ENCODE peak calls at places on chromosomes 3 and 15, in four cellular contexts. X is H9, B is mesendoderm, H is H1. W is an unnamed sample.

GRCh38 chr3:186464424-186465093 is 79.6 kb downstream of the CRYGS start:
- DNase-seq in B (peak), H (peak), X (peak), W (no peak)

GRCh38 chr3:37183375-37183831 is 9.0 kb upstream of the LRRFIP2 start:
- DNase-seq in X (no peak), H (peak), B (peak), W (peak)

GRCh38 chr3:36258381-36258780 is 121.9 kb upstream of the STAC start:
- DNase-seq in H (no peak), X (no peak), B (no peak), W (no peak)

GRCh38 chr3:144018776-144019175 is 47.2 kb downstream of the DIPK2A start:
- DNase-seq in X (no peak), H (no peak), B (no peak), W (peak)

GRCh38 chr3:48784426-48785120 is 63.1 kb downstream of the PRKAR2A start:
- DNase-seq in B (no peak), H (no peak), X (no peak), W (peak)

GRCh38 chr3:193816656-193817311 is 223.8 kb downstream of the OPA1 start:
- DNase-seq in X (peak), B (peak), H (peak), W (peak)

GRCh38 chr3:20668411-20668810 is 482.4 kb upstream of the SGO1 start:
- DNase-seq in X (peak), B (peak), H (peak), W (no peak)

GRCh38 chr3:61530355-61530754 is 31.0 kb upstream of the PTPRG start:
- DNase-seq in H (no peak), B (peak), X (peak), W (peak)

GRCh38 chr15:90294601-90295269 is 29.3 kb downstream of the NGRN start:
- DNase-seq in X (peak), H (no peak), B (no peak), W (no peak)

GRCh38 chr15:28885630-28886430 is at the start of gene APBA2:
- DNase-seq in X (peak), B (peak), H (peak), W (peak)

GRCh38 chr15:44775923-44776322 is 39.6 kb downstream of the TRIM69 start:
- DNase-seq in X (no peak), H (no peak), B (no peak), W (no peak)

GRCh38 chr15:74460903-74461846 is at the start of gene UBL7:
- DNase-seq in X (peak), H (peak), B (peak), W (peak)

GRCh38 chr15:72339777-72340177 is 19.8 kb upstream of the CELF6 start:
- DNase-seq in H (no peak), X (no peak), B (no peak), W (peak)

GRCh38 chr3:173932624-173933023 is 535.1 kb downstream of the NLGN1 start:
- DNase-seq in H (no peak), X (no peak), B (peak), W (peak)

GRCh38 chr3:105448338-105448982 is 81.8 kb downstream of the ALCAM start:
- DNase-seq in X (no peak), H (no peak), B (peak), W (peak)

GRCh38 chr3:100169186-100169585 is 54.9 kb upstream of the FILIP1L start:
- DNase-seq in X (no peak), H (no peak), B (no peak), W (no peak)

GRCh38 chr3:99952306-99952705 is 134.6 kb downstream of the CMSS1 start:
- DNase-seq in B (no peak), X (no peak), H (no peak), W (peak)

DNA sequence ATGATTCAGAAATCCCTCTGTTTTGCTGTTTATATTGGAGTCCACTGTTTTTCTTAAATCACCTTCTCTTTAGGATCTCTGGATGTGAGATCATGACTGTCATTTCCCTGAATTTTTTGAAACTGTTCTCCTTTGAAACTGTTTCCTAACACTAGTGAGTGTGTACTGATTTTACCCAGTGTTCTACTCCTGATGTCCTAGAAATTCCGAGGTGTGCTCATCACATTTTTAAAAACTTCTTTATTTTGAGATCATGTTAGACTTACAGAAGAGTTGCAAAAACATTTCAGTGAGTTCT is 292.5 kb downstream of the NFKBIZ start:
- DNase-seq in H (no peak), X (no peak), B (no peak), W (no peak)
- H4K5ac ChIP-seq in H (no peak), X (no peak), B (no peak), W (peak)

GRCh38 chr15:92128788-92129187 is 264.9 kb upstream of the ST8SIA2 start:
- DNase-seq in H (no peak), X (no peak), B (no peak), W (no peak)

GRCh38 chr15:92130906-92131305 is 262.8 kb upstream of the ST8SIA2 start:
- DNase-seq in H (no peak), X (no peak), B (no peak), W (no peak)

GRCh38 chr15:92124669-92125068 is 269.0 kb upstream of the ST8SIA2 start:
- DNase-seq in X (no peak), B (no peak), H (no peak), W (no peak)

GRCh38 chr15:92130244-92130643 is 263.4 kb upstream of the ST8SIA2 start:
- DNase-seq in X (no peak), H (no peak), B (no peak), W (no peak)
- H3K18ac ChIP-seq in X (no peak), H (no peak), B (no peak), W (no peak)

GRCh38 chr15:37109952-37110630 is 9.7 kb upstream of the MEIS2 start:
- DNase-seq in X (peak), B (no peak), H (peak), W (no peak)
- H4K5ac ChIP-seq in X (no peak), B (no peak), H (no peak), W (no peak)

DNA sequence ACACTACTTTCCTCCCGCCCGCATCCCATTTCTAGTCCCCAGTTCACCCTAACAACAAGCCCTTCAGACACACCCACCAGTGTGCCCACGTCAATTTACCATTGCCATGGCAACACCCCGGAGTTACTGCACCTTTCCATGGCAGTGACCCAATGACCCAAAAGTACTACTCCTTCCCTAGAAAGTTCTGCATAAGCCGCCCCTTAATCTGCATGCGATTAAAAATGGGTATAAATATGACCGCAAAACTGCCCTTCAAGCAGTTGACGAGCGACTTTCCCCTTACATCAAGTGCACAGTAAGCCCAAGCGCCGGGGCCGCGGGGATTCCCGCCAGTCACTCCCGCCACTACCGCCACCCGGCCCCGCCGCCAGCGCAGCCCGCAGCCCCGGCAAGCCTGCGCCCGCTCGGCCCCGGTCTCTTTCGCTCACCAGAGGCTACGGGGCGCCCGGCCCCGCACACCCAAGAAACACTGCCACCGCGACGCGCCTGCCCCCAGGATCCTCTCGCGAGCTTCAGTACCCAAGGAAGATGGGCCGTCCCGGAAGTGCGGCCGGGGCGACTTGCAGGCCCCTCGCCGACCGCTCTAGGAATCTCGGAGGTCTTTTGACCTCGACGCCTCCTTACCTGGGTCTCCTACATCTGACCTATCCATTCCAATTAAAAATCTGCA is 27.2 kb upstream of the ZNF502 start:
- DNase-seq in H (no peak), X (peak), B (peak), W (peak)
- H3K18ac ChIP-seq in H (no peak), X (no peak), B (no peak), W (no peak)

GRCh38 chr3:176172430-176172954 is 1024.8 kb downstream of the TBL1XR1 start:
- DNase-seq in H (no peak), X (no peak), B (no peak), W (no peak)

DNA sequence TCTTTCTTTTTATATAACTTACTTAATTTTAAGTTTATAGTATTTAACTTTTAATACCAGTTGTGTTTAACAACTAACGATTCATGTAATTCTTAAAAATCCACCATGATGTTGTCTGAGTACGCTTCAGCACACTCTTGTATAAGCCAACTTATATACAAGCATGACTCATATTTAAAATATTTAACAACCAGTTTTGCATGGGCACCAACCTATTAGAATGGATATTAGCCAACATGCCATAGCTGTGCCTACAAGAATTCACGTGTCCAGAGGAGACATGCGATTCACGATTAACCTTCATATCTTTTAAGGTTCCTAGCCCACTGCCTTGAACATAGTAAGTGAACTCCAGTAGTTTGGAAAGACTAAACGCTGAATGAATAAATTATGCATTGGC is 1023.2 kb downstream of the TBL1XR1 start:
- DNase-seq in X (no peak), B (no peak), H (no peak), W (no peak)
- H4K5ac ChIP-seq in X (no peak), B (no peak), H (no peak), W (no peak)

GRCh38 chr15:80844011-80844732 is 65.0 kb downstream of the CEMIP start:
- DNase-seq in X (no peak), H (no peak), B (peak), W (peak)
- H3K18ac ChIP-seq in X (no peak), H (no peak), B (no peak), W (no peak)

GRCh38 chr3:50604110-50604621 is 7.4 kb downstream of the CISH start:
- DNase-seq in B (no peak), X (no peak), H (no peak), W (no peak)
- H4K5ac ChIP-seq in B (no peak), X (no peak), H (no peak), W (no peak)